ENCODE peak calls at places on chromosomes 1 and 21, in five cellular contexts. O is OCI-LY7; T is naive thymus-derived CD4-positive, alpha-beta T cell; G is transverse colon; A is cardiac muscle cell. X is an unnamed sample.
A peak's percentile ranks its signal among the peaks of the same experiment; 100 is the strongest.

GRCh38 chr1:224065455-224065854 is 48.5 kb upstream of the FBXO28 start:
- DNase-seq in A (no peak), O (peak; percentile 7), G (peak; percentile 62), T (peak; percentile 12), X (no peak)

GRCh38 chr21:41739936-41740335 is 26.9 kb downstream of the RIPK4 start:
- DNase-seq in T (no peak), A (no peak), O (no peak), G (no peak), X (no peak)

GRCh38 chr21:17726047-17726446 is 93.1 kb downstream of the C21orf91 start:
- DNase-seq in T (no peak), O (peak; percentile 8), G (no peak), A (no peak), X (no peak)

GRCh38 chr1:15083578-15083977 is 70.0 kb upstream of the TMEM51 start:
- DNase-seq in A (no peak), G (no peak), T (no peak), O (no peak), X (no peak)

GRCh38 chr1:203669739-203670138 is 43.1 kb downstream of the ATP2B4 start:
- DNase-seq in T (no peak), O (no peak), A (no peak), G (no peak), X (peak; percentile 62)

GRCh38 chr1:90133133-90133532 is 138.2 kb downstream of the ZNF326 start:
- DNase-seq in O (peak; percentile 33), G (peak; percentile 23), T (no peak), A (peak; percentile 61), X (peak; percentile 15)

GRCh38 chr1:27589441-27589840 is 14.5 kb downstream of the AHDC1 start:
- DNase-seq in G (no peak), O (no peak), A (no peak), T (no peak), X (no peak)

GRCh38 chr1:181919729-181919991 is 141.9 kb downstream of the ZNF648 start:
- DNase-seq in G (no peak), O (no peak), T (no peak), A (no peak), X (no peak)

GRCh38 chr1:246534114-246534513 is 27.0 kb upstream of the SMYD3 start:
- DNase-seq in G (no peak), O (no peak), A (no peak), T (no peak), X (no peak)

GRCh38 chr1:3243304-3243703 is 174.3 kb downstream of the PRDM16 start:
- DNase-seq in O (no peak), A (no peak), G (no peak), T (no peak), X (no peak)

GRCh38 chr1:10143961-10144485 is 66.3 kb upstream of the KIF1B start:
- DNase-seq in O (no peak), G (no peak), T (no peak), A (no peak), X (no peak)

GRCh38 chr1:156493154-156493631 is 7.4 kb downstream of the MEF2D start:
- DNase-seq in G (peak; percentile 37), O (peak; percentile 64), A (peak; percentile 25), T (no peak), X (no peak)

GRCh38 chr1:214386333-214386732 is 105.4 kb downstream of the SMYD2 start:
- DNase-seq in T (no peak), G (no peak), A (no peak), O (no peak), X (no peak)

GRCh38 chr1:183604048-183604808 is 14.0 kb upstream of the NCF2 start:
- DNase-seq in O (no peak), A (no peak), T (no peak), G (peak; percentile 26), X (peak; percentile 71)

GRCh38 chr21:46156678-46157077 is 1.3 kb upstream of the FTCD start:
- DNase-seq in A (no peak), O (no peak), T (no peak), G (no peak), X (no peak)

GRCh38 chr1:64532646-64533045 is 62.7 kb downstream of the CACHD1 start:
- DNase-seq in G (no peak), A (no peak), O (no peak), T (no peak), X (no peak)

GRCh38 chr1:175208773-175209492 is 16.4 kb upstream of the KIAA0040 start:
- DNase-seq in A (no peak), G (no peak), O (peak; percentile 91), T (peak; percentile 82), X (no peak)

GRCh38 chr1:15339580-15339979 is 70.1 kb upstream of the EFHD2 start:
- DNase-seq in T (no peak), G (peak; percentile 44), A (no peak), O (no peak), X (no peak)

GRCh38 chr21:36150192-36150711 is 6.4 kb upstream of the DOP1B start:
- DNase-seq in T (no peak), A (no peak), O (peak; percentile 89), G (no peak), X (no peak)

GRCh38 chr1:87141556-87141955 is 187.1 kb upstream of the LMO4 start:
- DNase-seq in A (no peak), O (no peak), G (no peak), T (no peak), X (no peak)

GRCh38 chr1:60825593-60825992 is 256.8 kb upstream of the NFIA start:
- DNase-seq in O (no peak), A (no peak), T (no peak), G (peak; percentile 14), X (no peak)

GRCh38 chr1:32877211-32878110 is 6.7 kb upstream of the FNDC5 start:
- DNase-seq in T (no peak), A (no peak), O (no peak), G (no peak), X (no peak)

GRCh38 chr1:36553591-36554417 is 71.1 kb upstream of the CSF3R start:
- DNase-seq in A (peak; percentile 89), G (peak; percentile 44), O (peak; percentile 79), T (peak; percentile 41), X (peak; percentile 70)

GRCh38 chr21:32415451-32415850 is 2.9 kb downstream of the EVA1C start:
- DNase-seq in T (no peak), A (no peak), O (no peak), G (no peak), X (no peak)
- H3K27ac ChIP-seq in T (no peak overlapping the region), A (no peak overlapping the region), O (no peak overlapping the region), G (no peak overlapping the region), X (no peak overlapping the region)

GRCh38 chr1:152107984-152108898 is 7.0 kb downstream of the TCHH start:
- DNase-seq in G (no peak), T (no peak), O (no peak), A (no peak), X (no peak)

GRCh38 chr1:152107289-152107983 is 7.8 kb downstream of the TCHH start:
- DNase-seq in G (no peak), A (no peak), T (no peak), O (no peak), X (no peak)

GRCh38 chr1:152108899-152109222 is 6.4 kb downstream of the TCHH start:
- DNase-seq in A (no peak), O (no peak), G (no peak), T (no peak), X (no peak)

GRCh38 chr1:152109231-152109997 is 5.8 kb downstream of the TCHH start:
- DNase-seq in G (no peak), A (no peak), T (no peak), O (no peak), X (no peak)

GRCh38 chr1:152104854-152105253 is 10.4 kb downstream of the TCHH start:
- DNase-seq in A (no peak), T (no peak), O (no peak), G (no peak), X (no peak)
- H3K4me1 ChIP-seq in A (no peaks in the 10 kb centered on the region), T (peaks cover 19% of the 10 kb centered on the region), O (no peaks in the 10 kb centered on the region), G (peaks cover under 1% of the 10 kb centered on the region), X (no peaks in the 10 kb centered on the region)

GRCh38 chr21:33330726-33331125 is 6.0 kb downstream of the IFNAR1 start:
- DNase-seq in A (no peak), G (peak; percentile 13), T (no peak), O (peak; percentile 28), X (no peak)
- H3K36me3 ChIP-seq in A (no peaks in the 10 kb centered on the region), G (no peaks in the 10 kb centered on the region), T (no peaks in the 10 kb centered on the region), O (peaks cover 89% of the 10 kb centered on the region), X (peaks cover 28% of the 10 kb centered on the region)

DNA sequence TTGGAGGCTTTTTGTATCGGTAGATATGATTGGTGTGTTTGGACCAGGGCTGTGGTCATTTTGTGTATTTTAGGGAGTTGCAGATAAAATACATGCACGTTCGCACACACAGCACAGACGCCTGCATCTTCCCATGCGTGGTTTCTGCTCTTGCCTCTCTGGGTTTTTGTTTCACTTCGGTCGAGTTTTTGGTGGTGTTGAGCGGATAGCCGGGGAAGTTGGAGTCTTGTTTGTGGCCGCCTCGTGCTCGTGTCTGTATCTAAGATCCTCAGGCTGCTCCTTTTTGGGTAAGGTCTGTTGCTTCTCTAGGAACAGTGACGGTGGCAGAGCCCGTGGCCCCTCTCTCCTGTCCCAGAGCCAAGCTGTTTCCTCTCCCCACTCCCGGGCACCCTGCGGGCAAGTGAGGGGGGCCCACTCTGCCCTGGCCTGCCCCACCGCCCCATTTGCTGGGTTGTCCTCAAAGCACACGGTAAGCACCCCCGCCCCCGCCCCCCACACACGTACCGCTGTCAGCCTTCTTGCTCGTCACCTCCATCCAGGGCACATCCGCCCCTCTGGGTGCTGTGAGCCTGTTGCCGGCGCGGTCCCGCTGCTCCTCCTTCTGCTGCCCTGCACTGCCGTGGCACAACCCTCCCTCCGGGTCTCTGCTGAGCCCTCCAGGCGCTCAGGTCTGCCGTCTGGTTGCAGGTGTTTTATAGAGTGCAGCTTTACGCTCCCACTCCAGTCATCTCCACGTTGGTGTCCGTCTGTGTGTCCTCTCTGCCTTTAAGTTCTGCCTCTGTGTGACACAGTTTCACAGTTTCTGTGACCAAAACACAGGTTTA is 51.9 kb downstream of the AGPAT3 start:
- DNase-seq in G (no peak), T (peak; percentile 83), A (no peak), O (no peak), X (no peak)
- H3K27ac ChIP-seq in G (no peak overlapping the region), T (peak overlapping the region; percentile 84), A (no peak overlapping the region), O (no peak overlapping the region), X (no peak overlapping the region)

DNA sequence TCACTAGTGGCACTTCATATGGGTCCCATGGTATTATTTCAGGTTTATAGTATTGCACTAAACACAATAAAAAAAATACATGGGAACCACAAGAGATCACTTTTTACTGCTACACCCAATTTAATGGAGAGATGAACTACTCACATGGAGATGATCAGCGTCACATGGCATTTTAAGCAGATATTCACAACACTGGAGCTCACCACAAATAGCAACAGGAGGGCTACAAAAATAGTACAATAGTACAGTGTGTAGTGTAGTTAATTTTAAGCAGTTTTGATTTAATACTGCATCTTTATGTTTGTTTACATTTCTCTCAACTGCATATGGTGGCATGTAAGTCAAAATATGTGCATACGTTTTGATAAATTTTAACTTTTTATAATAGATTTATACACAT is 31.0 kb downstream of the SNX7 start:
- DNase-seq in G (no peak), A (no peak), O (no peak), T (no peak), X (no peak)
- H3K4me1 ChIP-seq in G (no peaks in the 10 kb centered on the region), A (peaks cover 7% of the 10 kb centered on the region), O (no peaks in the 10 kb centered on the region), T (no peaks in the 10 kb centered on the region), X (no peaks in the 10 kb centered on the region)

GRCh38 chr1:185319152-185319501 is 2.1 kb upstream of the IVNS1ABP start:
- DNase-seq in O (no peak), G (no peak), T (no peak), A (no peak), X (no peak)

GRCh38 chr1:185328204-185328728 is 11.2 kb upstream of the IVNS1ABP start:
- DNase-seq in G (no peak), O (no peak), T (no peak), A (no peak), X (no peak)

GRCh38 chr1:185325413-185325812 is 8.4 kb upstream of the IVNS1ABP start:
- DNase-seq in O (no peak), T (no peak), A (peak; percentile 63), G (no peak), X (no peak)

GRCh38 chr1:185318431-185319151 is 1.5 kb upstream of the IVNS1ABP start:
- DNase-seq in A (no peak), T (no peak), O (no peak), G (no peak), X (no peak)

GRCh38 chr1:185324118-185324517 is 7.1 kb upstream of the IVNS1ABP start:
- DNase-seq in T (no peak), O (no peak), A (no peak), G (no peak), X (no peak)
- H3K36me3 ChIP-seq in T (no peaks in the 10 kb centered on the region), O (no peaks in the 10 kb centered on the region), A (no peaks in the 10 kb centered on the region), G (no peaks in the 10 kb centered on the region), X (no peaks in the 10 kb centered on the region)